ENCODE peak calls at places on chromosomes 16 and 17, in eight cellular contexts. One of them, this sample, is unnamed.
A peak's percentile ranks its signal among the peaks of the same experiment; 100 is the strongest.

GRCh38 chr17:10041287-10041612 is 136.2 kb upstream of the RCVRN start:
- DNase-seq in A673: no peak
- DNase-seq in left ventricle myocardium inferior: no peak
- DNase-seq in H1: no peak
- DNase-seq in CD8-positive, alpha-beta memory T cell: no peak
- DNase-seq in substantia nigra: no peak
- DNase-seq in CD8-positive, alpha-beta T cell: no peak
- DNase-seq in AG04450: no peak
- DNase-seq in this sample: no peak

GRCh38 chr16:76796431-76796830 is 394.6 kb upstream of the MON1B start:
- DNase-seq in A673: no peak
- DNase-seq in left ventricle myocardium inferior: no peak
- DNase-seq in H1: no peak
- DNase-seq in CD8-positive, alpha-beta memory T cell: no peak
- DNase-seq in substantia nigra: no peak
- DNase-seq in CD8-positive, alpha-beta T cell: no peak
- DNase-seq in AG04450: no peak
- DNase-seq in this sample: no peak

GRCh38 chr16:12679660-12680272 is 123.9 kb downstream of the CPPED1 start:
- DNase-seq in A673: no peak
- DNase-seq in left ventricle myocardium inferior: no peak
- DNase-seq in H1: no peak
- DNase-seq in CD8-positive, alpha-beta memory T cell: no peak
- DNase-seq in substantia nigra: no peak
- DNase-seq in CD8-positive, alpha-beta T cell: no peak
- DNase-seq in AG04450: no peak
- DNase-seq in this sample: no peak

GRCh38 chr17:39563476-39563875 is 44.2 kb downstream of the NEUROD2 start:
- DNase-seq in A673: peak; percentile 29
- DNase-seq in left ventricle myocardium inferior: no peak
- DNase-seq in H1: peak; percentile 62
- DNase-seq in CD8-positive, alpha-beta memory T cell: no peak
- DNase-seq in substantia nigra: no peak
- DNase-seq in CD8-positive, alpha-beta T cell: no peak
- DNase-seq in AG04450: no peak
- DNase-seq in this sample: no peak

GRCh38 chr17:20179031-20179430 is 169.9 kb downstream of the SPECC1 start:
- DNase-seq in A673: no peak
- DNase-seq in left ventricle myocardium inferior: no peak
- DNase-seq in H1: no peak
- DNase-seq in CD8-positive, alpha-beta memory T cell: no peak
- DNase-seq in substantia nigra: no peak
- DNase-seq in CD8-positive, alpha-beta T cell: no peak
- DNase-seq in AG04450: no peak
- DNase-seq in this sample: no peak

GRCh38 chr16:87447323-87447722 is 45.5 kb downstream of the ZCCHC14 start:
- DNase-seq in A673: no peak
- DNase-seq in left ventricle myocardium inferior: no peak
- DNase-seq in H1: no peak
- DNase-seq in CD8-positive, alpha-beta memory T cell: no peak
- DNase-seq in substantia nigra: no peak
- DNase-seq in CD8-positive, alpha-beta T cell: no peak
- DNase-seq in AG04450: peak; percentile 92
- DNase-seq in this sample: no peak

GRCh38 chr17:44688675-44689491 is 693 bp downstream of the CCDC43 start:
- DNase-seq in A673: no peak
- DNase-seq in left ventricle myocardium inferior: no peak
- DNase-seq in H1: no peak
- DNase-seq in CD8-positive, alpha-beta memory T cell: no peak
- DNase-seq in substantia nigra: no peak
- DNase-seq in CD8-positive, alpha-beta T cell: no peak
- DNase-seq in AG04450: no peak
- DNase-seq in this sample: no peak

GRCh38 chr17:68195667-68196393 is 52.0 kb upstream of the AMZ2 start:
- DNase-seq in A673: no peak
- DNase-seq in left ventricle myocardium inferior: peak; percentile 24
- DNase-seq in H1: peak; percentile 77
- DNase-seq in CD8-positive, alpha-beta memory T cell: no peak
- DNase-seq in substantia nigra: no peak
- DNase-seq in CD8-positive, alpha-beta T cell: no peak
- DNase-seq in AG04450: no peak
- DNase-seq in this sample: peak; percentile 87

GRCh38 chr17:81493198-81494038 is 19.2 kb downstream of the ACTG1 start:
- DNase-seq in A673: no peak
- DNase-seq in left ventricle myocardium inferior: no peak
- DNase-seq in H1: no peak
- DNase-seq in CD8-positive, alpha-beta memory T cell: no peak
- DNase-seq in substantia nigra: no peak
- DNase-seq in CD8-positive, alpha-beta T cell: no peak
- DNase-seq in AG04450: no peak
- DNase-seq in this sample: no peak

GRCh38 chr17:1617620-1618174 is 10.9 kb downstream of the SLC43A2 start:
- DNase-seq in A673: peak; percentile 58
- DNase-seq in left ventricle myocardium inferior: no peak
- DNase-seq in H1: no peak
- DNase-seq in CD8-positive, alpha-beta memory T cell: no peak
- DNase-seq in substantia nigra: no peak
- DNase-seq in CD8-positive, alpha-beta T cell: no peak
- DNase-seq in AG04450: no peak
- DNase-seq in this sample: no peak

GRCh38 chr16:28984619-28985135 is at the start of gene LAT:
- DNase-seq in A673: no peak
- DNase-seq in left ventricle myocardium inferior: no peak
- DNase-seq in H1: no peak
- DNase-seq in CD8-positive, alpha-beta memory T cell: peak; percentile 71
- DNase-seq in substantia nigra: no peak
- DNase-seq in CD8-positive, alpha-beta T cell: peak; percentile 60
- DNase-seq in AG04450: no peak
- DNase-seq in this sample: peak; percentile 47

GRCh38 chr17:1724869-1725641 is 551 bp downstream of the WDR81 start:
- DNase-seq in A673: peak; percentile 28
- DNase-seq in left ventricle myocardium inferior: no peak
- DNase-seq in H1: peak; percentile 71
- DNase-seq in CD8-positive, alpha-beta memory T cell: no peak
- DNase-seq in substantia nigra: peak; percentile 58
- DNase-seq in CD8-positive, alpha-beta T cell: no peak
- DNase-seq in AG04450: no peak
- DNase-seq in this sample: no peak

GRCh38 chr17:63173450-63173849 is 207.4 kb downstream of the TANC2 start:
- DNase-seq in A673: no peak
- DNase-seq in left ventricle myocardium inferior: no peak
- DNase-seq in H1: no peak
- DNase-seq in CD8-positive, alpha-beta memory T cell: no peak
- DNase-seq in substantia nigra: no peak
- DNase-seq in CD8-positive, alpha-beta T cell: no peak
- DNase-seq in AG04450: no peak
- DNase-seq in this sample: no peak

GRCh38 chr16:75420987-75421819 is 12.1 kb downstream of the CFDP1 start:
- DNase-seq in A673: peak; percentile 97
- DNase-seq in left ventricle myocardium inferior: peak; percentile 85
- DNase-seq in H1: peak; percentile 88
- DNase-seq in CD8-positive, alpha-beta memory T cell: no peak
- DNase-seq in substantia nigra: peak; percentile 30
- DNase-seq in CD8-positive, alpha-beta T cell: no peak
- DNase-seq in AG04450: no peak
- DNase-seq in this sample: peak; percentile 87

GRCh38 chr16:53816211-53816610 is 112.3 kb downstream of the FTO start:
- DNase-seq in A673: no peak
- DNase-seq in left ventricle myocardium inferior: no peak
- DNase-seq in H1: no peak
- DNase-seq in CD8-positive, alpha-beta memory T cell: no peak
- DNase-seq in substantia nigra: no peak
- DNase-seq in CD8-positive, alpha-beta T cell: no peak
- DNase-seq in AG04450: no peak
- DNase-seq in this sample: no peak

GRCh38 chr17:75848523-75849303 is 4.5 kb upstream of the UNC13D start:
- DNase-seq in A673: peak; percentile 53
- DNase-seq in left ventricle myocardium inferior: peak; percentile 65
- DNase-seq in H1: peak; percentile 98
- DNase-seq in CD8-positive, alpha-beta memory T cell: peak; percentile 80
- DNase-seq in substantia nigra: peak; percentile 85
- DNase-seq in CD8-positive, alpha-beta T cell: peak; percentile 58
- DNase-seq in AG04450: no peak
- DNase-seq in this sample: peak; percentile 81

GRCh38 chr16:64951681-64952080 is 170.2 kb downstream of the CDH11 start:
- DNase-seq in A673: no peak
- DNase-seq in left ventricle myocardium inferior: no peak
- DNase-seq in H1: no peak
- DNase-seq in CD8-positive, alpha-beta memory T cell: no peak
- DNase-seq in substantia nigra: no peak
- DNase-seq in CD8-positive, alpha-beta T cell: no peak
- DNase-seq in AG04450: no peak
- DNase-seq in this sample: no peak

GRCh38 chr17:36627101-36627500 is 25.7 kb downstream of the MRM1 start:
- DNase-seq in A673: no peak
- DNase-seq in left ventricle myocardium inferior: no peak
- DNase-seq in H1: peak; percentile 75
- DNase-seq in CD8-positive, alpha-beta memory T cell: no peak
- DNase-seq in substantia nigra: no peak
- DNase-seq in CD8-positive, alpha-beta T cell: no peak
- DNase-seq in AG04450: no peak
- DNase-seq in this sample: peak; percentile 61

GRCh38 chr17:57861000-57861736 is 11.3 kb upstream of the MRPS23 start:
- DNase-seq in A673: peak; percentile 41
- DNase-seq in left ventricle myocardium inferior: peak; percentile 64
- DNase-seq in H1: peak; percentile 64
- DNase-seq in CD8-positive, alpha-beta memory T cell: peak; percentile 6
- DNase-seq in substantia nigra: peak; percentile 54
- DNase-seq in CD8-positive, alpha-beta T cell: no peak
- DNase-seq in AG04450: no peak
- DNase-seq in this sample: peak; percentile 82

GRCh38 chr16:70159355-70160348 is 13.9 kb upstream of the CLEC18C start:
- DNase-seq in A673: no peak
- DNase-seq in left ventricle myocardium inferior: no peak
- DNase-seq in H1: no peak
- DNase-seq in CD8-positive, alpha-beta memory T cell: no peak
- DNase-seq in substantia nigra: no peak
- DNase-seq in CD8-positive, alpha-beta T cell: no peak
- DNase-seq in AG04450: no peak
- DNase-seq in this sample: no peak

GRCh38 chr17:50817142-50817751 is 18.1 kb upstream of the WFIKKN2 start:
- DNase-seq in A673: peak; percentile 55
- DNase-seq in left ventricle myocardium inferior: peak; percentile 49
- DNase-seq in H1: peak; percentile 82
- DNase-seq in CD8-positive, alpha-beta memory T cell: peak; percentile 52
- DNase-seq in substantia nigra: no peak
- DNase-seq in CD8-positive, alpha-beta T cell: peak; percentile 32
- DNase-seq in AG04450: no peak
- DNase-seq in this sample: peak; percentile 91

GRCh38 chr16:17450291-17450690 is 20.5 kb downstream of the XYLT1 start:
- DNase-seq in A673: no peak
- DNase-seq in left ventricle myocardium inferior: no peak
- DNase-seq in H1: no peak
- DNase-seq in CD8-positive, alpha-beta memory T cell: no peak
- DNase-seq in substantia nigra: no peak
- DNase-seq in CD8-positive, alpha-beta T cell: no peak
- DNase-seq in AG04450: no peak
- DNase-seq in this sample: no peak

GRCh38 chr17:60372790-60373483 is 19.0 kb downstream of the USP32 start:
- DNase-seq in A673: no peak
- DNase-seq in left ventricle myocardium inferior: no peak
- DNase-seq in H1: no peak
- DNase-seq in CD8-positive, alpha-beta memory T cell: no peak
- DNase-seq in substantia nigra: no peak
- DNase-seq in CD8-positive, alpha-beta T cell: no peak
- DNase-seq in AG04450: no peak
- DNase-seq in this sample: no peak

GRCh38 chr16:51545951-51546350 is 394.9 kb upstream of the SALL1 start:
- DNase-seq in A673: no peak
- DNase-seq in left ventricle myocardium inferior: no peak
- DNase-seq in H1: no peak
- DNase-seq in CD8-positive, alpha-beta memory T cell: no peak
- DNase-seq in substantia nigra: no peak
- DNase-seq in CD8-positive, alpha-beta T cell: no peak
- DNase-seq in AG04450: no peak
- DNase-seq in this sample: no peak
- H3K27ac ChIP-seq in A673: no peak overlapping the region
- H3K27ac ChIP-seq in left ventricle myocardium inferior: no peak overlapping the region
- H3K27ac ChIP-seq in H1: no peak overlapping the region
- H3K27ac ChIP-seq in CD8-positive, alpha-beta memory T cell: no peak overlapping the region
- H3K27ac ChIP-seq in substantia nigra: no peak overlapping the region
- H3K27ac ChIP-seq in CD8-positive, alpha-beta T cell: no peak overlapping the region
- H3K27ac ChIP-seq in AG04450: no peak overlapping the region
- H3K27ac ChIP-seq in this sample: no peak overlapping the region

GRCh38 chr17:19004601-19005441 is at the start of gene FAM83G:
- DNase-seq in A673: peak; percentile 67
- DNase-seq in left ventricle myocardium inferior: peak; percentile 58
- DNase-seq in H1: peak; percentile 85
- DNase-seq in CD8-positive, alpha-beta memory T cell: peak; percentile 81
- DNase-seq in substantia nigra: no peak
- DNase-seq in CD8-positive, alpha-beta T cell: peak; percentile 63
- DNase-seq in AG04450: no peak
- DNase-seq in this sample: peak; percentile 90

GRCh38 chr17:19002805-19003542 is 1.6 kb downstream of the FAM83G start:
- DNase-seq in A673: no peak
- DNase-seq in left ventricle myocardium inferior: no peak
- DNase-seq in H1: no peak
- DNase-seq in CD8-positive, alpha-beta memory T cell: no peak
- DNase-seq in substantia nigra: no peak
- DNase-seq in CD8-positive, alpha-beta T cell: no peak
- DNase-seq in AG04450: no peak
- DNase-seq in this sample: no peak

GRCh38 chr17:19002191-19002590 is 2.4 kb downstream of the FAM83G start:
- DNase-seq in A673: no peak
- DNase-seq in left ventricle myocardium inferior: no peak
- DNase-seq in H1: no peak
- DNase-seq in CD8-positive, alpha-beta memory T cell: no peak
- DNase-seq in substantia nigra: no peak
- DNase-seq in CD8-positive, alpha-beta T cell: no peak
- DNase-seq in AG04450: no peak
- DNase-seq in this sample: no peak

GRCh38 chr17:19003966-19004600 is 481 bp downstream of the FAM83G start:
- DNase-seq in A673: peak; percentile 62
- DNase-seq in left ventricle myocardium inferior: no peak
- DNase-seq in H1: peak; percentile 76
- DNase-seq in CD8-positive, alpha-beta memory T cell: peak; percentile 64
- DNase-seq in substantia nigra: no peak
- DNase-seq in CD8-positive, alpha-beta T cell: no peak
- DNase-seq in AG04450: no peak
- DNase-seq in this sample: peak; percentile 42

GRCh38 chr17:19003543-19003965 is 1.0 kb downstream of the FAM83G start:
- DNase-seq in A673: peak; percentile 21
- DNase-seq in left ventricle myocardium inferior: no peak
- DNase-seq in H1: no peak
- DNase-seq in CD8-positive, alpha-beta memory T cell: no peak
- DNase-seq in substantia nigra: no peak
- DNase-seq in CD8-positive, alpha-beta T cell: no peak
- DNase-seq in AG04450: no peak
- DNase-seq in this sample: no peak
- H3K27ac ChIP-seq in A673: no peak overlapping the region
- H3K27ac ChIP-seq in left ventricle myocardium inferior: no peak overlapping the region
- H3K27ac ChIP-seq in H1: no peak overlapping the region
- H3K27ac ChIP-seq in CD8-positive, alpha-beta memory T cell: peak overlapping the region; percentile 24
- H3K27ac ChIP-seq in substantia nigra: no peak overlapping the region
- H3K27ac ChIP-seq in CD8-positive, alpha-beta T cell: no peak overlapping the region
- H3K27ac ChIP-seq in AG04450: peak overlapping the region; percentile 61
- H3K27ac ChIP-seq in this sample: peak overlapping the region; percentile 76

GRCh38 chr16:4976611-4977145 is 18.5 kb downstream of the SEC14L5 start:
- DNase-seq in A673: no peak
- DNase-seq in left ventricle myocardium inferior: no peak
- DNase-seq in H1: no peak
- DNase-seq in CD8-positive, alpha-beta memory T cell: no peak
- DNase-seq in substantia nigra: no peak
- DNase-seq in CD8-positive, alpha-beta T cell: no peak
- DNase-seq in AG04450: no peak
- DNase-seq in this sample: no peak
- H3K27ac ChIP-seq in A673: no peak overlapping the region
- H3K27ac ChIP-seq in left ventricle myocardium inferior: no peak overlapping the region
- H3K27ac ChIP-seq in H1: no peak overlapping the region
- H3K27ac ChIP-seq in CD8-positive, alpha-beta memory T cell: no peak overlapping the region
- H3K27ac ChIP-seq in substantia nigra: peak overlapping the region; percentile 54
- H3K27ac ChIP-seq in CD8-positive, alpha-beta T cell: no peak overlapping the region
- H3K27ac ChIP-seq in AG04450: no peak overlapping the region
- H3K27ac ChIP-seq in this sample: no peak overlapping the region

GRCh38 chr16:47043200-47043599 is 69.7 kb upstream of the DNAJA2 start:
- DNase-seq in A673: no peak
- DNase-seq in left ventricle myocardium inferior: no peak
- DNase-seq in H1: no peak
- DNase-seq in CD8-positive, alpha-beta memory T cell: no peak
- DNase-seq in substantia nigra: no peak
- DNase-seq in CD8-positive, alpha-beta T cell: no peak
- DNase-seq in AG04450: no peak
- DNase-seq in this sample: no peak
- H3K27ac ChIP-seq in A673: no peak overlapping the region
- H3K27ac ChIP-seq in left ventricle myocardium inferior: no peak overlapping the region
- H3K27ac ChIP-seq in H1: no peak overlapping the region
- H3K27ac ChIP-seq in CD8-positive, alpha-beta memory T cell: no peak overlapping the region
- H3K27ac ChIP-seq in substantia nigra: no peak overlapping the region
- H3K27ac ChIP-seq in CD8-positive, alpha-beta T cell: no peak overlapping the region
- H3K27ac ChIP-seq in AG04450: no peak overlapping the region
- H3K27ac ChIP-seq in this sample: no peak overlapping the region